ENCODE peak calls at places on chromosome 1, in six cellular contexts. C, W, J, P, A and O are unnamed samples.

GRCh38 chr1:20411196-20411980 is 74.6 kb downstream of the CAMK2N1 start:
- DNase-seq in A (peak; percentile 90), P (peak; percentile 54), C (no peak), W (no peak), J (no peak), O (no peak)

GRCh38 chr1:15401391-15402055 is 8.2 kb upstream of the EFHD2 start:
- DNase-seq in C (no peak), J (no peak), A (no peak), P (no peak), W (no peak), O (no peak)

GRCh38 chr1:108089482-108089881 is 110.7 kb downstream of the SLC25A24 start:
- DNase-seq in A (no peak), J (no peak), C (no peak), P (no peak), W (no peak), O (no peak)

GRCh38 chr1:228084325-228084724 is 1.8 kb downstream of the ARF1 start:
- DNase-seq in J (no peak), W (no peak), P (no peak), C (no peak), A (no peak), O (no peak)

GRCh38 chr1:21939650-21940374 is 2.7 kb upstream of the HSPG2 start:
- DNase-seq in P (no peak), W (no peak), C (no peak), J (peak; percentile 30), A (no peak), O (peak; percentile 90)

GRCh38 chr1:169970114-169970513 is 76.4 kb upstream of the SCYL3 start:
- DNase-seq in A (no peak), W (no peak), P (no peak), J (no peak), C (no peak), O (no peak)

GRCh38 chr1:107390076-107390420 is 249.2 kb downstream of the NTNG1 start:
- DNase-seq in W (no peak), A (no peak), C (no peak), J (no peak), P (no peak), O (no peak)

GRCh38 chr1:240737761-240738265 is 125.9 kb upstream of the GREM2 start:
- DNase-seq in A (no peak), C (no peak), P (no peak), J (no peak), W (no peak), O (peak; percentile 15)

GRCh38 chr1:25871704-25872494 is 3.6 kb downstream of the PAQR7 start:
- DNase-seq in C (no peak), J (no peak), W (no peak), A (no peak), P (no peak), O (no peak)

GRCh38 chr1:74399249-74399648 is 113.2 kb downstream of the LRRC53 start:
- DNase-seq in P (no peak), J (no peak), W (no peak), C (no peak), A (no peak), O (no peak)

GRCh38 chr1:999797-1000356 is at the start of gene HES4:
- DNase-seq in P (peak; percentile 84), A (peak; percentile 81), J (peak; percentile 27), C (peak; percentile 47), W (peak; percentile 98), O (peak; percentile 60)

GRCh38 chr1:111442457-111442856 is 6.6 kb downstream of the WDR77 start:
- DNase-seq in P (no peak), C (no peak), A (no peak), W (no peak), J (no peak), O (no peak)

GRCh38 chr1:167130782-167131520 is 37.1 kb downstream of the STYXL2 start:
- DNase-seq in J (no peak), P (no peak), W (no peak), A (no peak), C (no peak), O (no peak)

GRCh38 chr1:108190001-108190634 is 10.0 kb downstream of the SLC25A24 start:
- DNase-seq in W (no peak), J (no peak), P (no peak), A (no peak), C (no peak), O (no peak)